ENCODE peak calls at places on chromosomes 6 and 20, in six cellular contexts. V is transverse colon; G is body of pancreas; F is fibroblast of lung; T is uterus; M is effector memory CD4-positive, alpha-beta T cell. D is an unnamed sample. For H3K36me3, the result is how much of the 10 kb centered on the place peaks cover.

GRCh38 chr20:44762466-44763140 is 16.9 kb downstream of the KCNK15 start:
- DNase-seq in V (no peak), G (no peak), F (no peak), T (no peak), M (no peak), D (no peak)

GRCh38 chr6:120378582-120379220 is 955.6 kb downstream of the TBC1D32 start:
- DNase-seq in V (no peak), G (peak), F (peak), T (no peak), M (no peak), D (peak)

GRCh38 chr6:155782739-155783459 is 327.3 kb upstream of the NOX3 start:
- DNase-seq in V (no peak), G (no peak), F (peak), T (no peak), M (no peak), D (no peak)

GRCh38 chr20:57600324-57601210 is 19.7 kb downstream of the ZBP1 start:
- DNase-seq in V (no peak), G (no peak), F (no peak), T (no peak), M (no peak), D (no peak)

GRCh38 chr6:123941855-123942254 is 138.2 kb downstream of the NKAIN2 start:
- DNase-seq in V (no peak), G (no peak), F (no peak), T (no peak), M (no peak), D (no peak)

GRCh38 chr6:56902551-56903464 is 52.1 kb upstream of the BEND6 start:
- DNase-seq in V (no peak), G (no peak), F (peak), T (peak), M (no peak), D (peak)

GRCh38 chr6:123777554-123777953 is 26.1 kb upstream of the NKAIN2 start:
- DNase-seq in V (no peak), G (no peak), F (no peak), T (no peak), M (no peak), D (no peak)

GRCh38 chr20:24951536-24952047 is 2.5 kb downstream of the CST7 start:
- DNase-seq in V (no peak), G (no peak), F (no peak), T (peak), M (no peak), D (no peak)

GRCh38 chr6:20991910-20992309 is 457.7 kb downstream of the CDKAL1 start:
- DNase-seq in V (no peak), G (no peak), F (peak), T (no peak), M (no peak), D (no peak)

GRCh38 chr6:73515204-73516101 is 5.4 kb downstream of the EEF1A1 start:
- DNase-seq in V (peak), G (peak), F (peak), T (peak), M (peak), D (peak)

GRCh38 chr6:11854418-11855165 is 76.0 kb upstream of the ADTRP start:
- DNase-seq in V (no peak), G (peak), F (peak), T (no peak), M (no peak), D (no peak)

GRCh38 chr20:62523473-62524203 is 47.8 kb upstream of the GATA5 start:
- DNase-seq in V (no peak), G (no peak), F (no peak), T (no peak), M (peak), D (peak)

GRCh38 chr6:88983532-88983931 is 20.1 kb upstream of the RNGTT start:
- DNase-seq in V (peak), G (peak), F (peak), T (no peak), M (no peak), D (no peak)

GRCh38 chr6:167294241-167294640 is 3.1 kb downstream of the UNC93A start:
- DNase-seq in V (no peak), G (no peak), F (no peak), T (no peak), M (no peak), D (no peak)

GRCh38 chr20:62066983-62067433 is 1.3 kb upstream of the TAF4 start:
- DNase-seq in V (peak), G (peak), F (no peak), T (no peak), M (no peak), D (no peak)

GRCh38 chr6:93017213-93017612 is 402.1 kb downstream of the EPHA7 start:
- DNase-seq in V (no peak), G (no peak), F (no peak), T (no peak), M (no peak), D (no peak)

DNA sequence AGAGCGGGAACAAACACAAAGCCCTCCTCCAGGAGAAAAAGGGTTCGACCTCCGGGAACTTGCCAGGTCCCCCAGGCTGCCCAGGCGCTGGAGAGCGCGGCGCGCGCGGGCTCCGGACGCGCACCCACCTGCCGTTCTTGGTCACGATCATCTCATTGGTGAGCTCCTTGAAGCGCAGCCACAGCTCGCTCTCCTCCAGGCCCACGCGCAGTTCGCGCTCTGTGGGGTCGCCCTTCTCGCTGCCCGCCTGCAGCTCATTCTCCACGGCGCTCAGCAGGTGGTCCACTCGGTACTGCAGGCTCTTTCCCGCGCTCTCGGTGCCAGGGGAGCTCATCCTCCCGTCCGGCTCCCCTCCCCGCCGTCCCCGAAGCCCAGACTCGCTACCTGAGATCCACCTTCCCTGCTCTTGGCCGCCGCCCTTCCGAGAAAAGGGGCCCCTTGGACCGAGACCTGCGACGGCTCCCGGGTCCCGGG is 356 bp downstream of the TBXT start:
- DNase-seq in V (no peak), G (no peak), F (no peak), T (no peak), M (no peak), D (no peak)
- H3K4me3 ChIP-seq in V (no peak), G (no peak), F (no peak), T (no peak), M (no peak), D (no peak)

GRCh38 chr6:142444800-142445405 is 143.1 kb downstream of the ADGRG6 start:
- DNase-seq in V (no peak), G (no peak), F (no peak), T (no peak), M (no peak), D (no peak)

GRCh38 chr6:142441716-142442115 is 139.9 kb downstream of the ADGRG6 start:
- DNase-seq in V (no peak), G (no peak), F (no peak), T (no peak), M (no peak), D (no peak)

GRCh38 chr6:142446576-142446975 is 144.8 kb downstream of the ADGRG6 start:
- DNase-seq in V (no peak), G (no peak), F (no peak), T (no peak), M (no peak), D (no peak)

GRCh38 chr6:142443102-142443501 is 141.3 kb downstream of the ADGRG6 start:
- DNase-seq in V (no peak), G (no peak), F (no peak), T (no peak), M (no peak), D (no peak)

GRCh38 chr6:142444388-142444787 is 142.6 kb downstream of the ADGRG6 start:
- DNase-seq in V (no peak), G (no peak), F (peak), T (no peak), M (no peak), D (no peak)
- H3K27ac ChIP-seq in V (no peak), G (no peak), F (no peak), T (no peak), M (no peak), D (no peak)

GRCh38 chr6:112298021-112298745 is 43.8 kb upstream of the LAMA4 start:
- DNase-seq in V (no peak), G (no peak), F (peak), T (peak), M (no peak), D (no peak)

GRCh38 chr6:112296122-112296521 is 41.8 kb upstream of the LAMA4 start:
- DNase-seq in V (no peak), G (no peak), F (peak), T (no peak), M (no peak), D (no peak)

GRCh38 chr6:112300888-112301287 is 46.2 kb upstream of the RFPL4B start:
- DNase-seq in V (no peak), G (no peak), F (no peak), T (no peak), M (no peak), D (no peak)

GRCh38 chr6:112296694-112297093 is 42.3 kb upstream of the LAMA4 start:
- DNase-seq in V (no peak), G (no peak), F (no peak), T (no peak), M (no peak), D (no peak)

GRCh38 chr6:112298816-112299281 is 44.5 kb upstream of the LAMA4 start:
- DNase-seq in V (no peak), G (no peak), F (peak), T (no peak), M (no peak), D (no peak)
- H3K36me3 ChIP-seq in V (under half), G (under half), F (under half), T (under half), M (under half), D (under half)

GRCh38 chr6:156849806-156850205 is 72.6 kb downstream of the ARID1B start:
- DNase-seq in V (no peak), G (no peak), F (no peak), T (no peak), M (no peak), D (no peak)

GRCh38 chr6:156850356-156850755 is 73.2 kb downstream of the ARID1B start:
- DNase-seq in V (no peak), G (no peak), F (no peak), T (no peak), M (no peak), D (no peak)

GRCh38 chr6:156846845-156847599 is 69.8 kb downstream of the ARID1B start:
- DNase-seq in V (no peak), G (no peak), F (no peak), T (no peak), M (no peak), D (no peak)

GRCh38 chr6:156848123-156848522 is 70.9 kb downstream of the ARID1B start:
- DNase-seq in V (no peak), G (no peak), F (no peak), T (no peak), M (no peak), D (no peak)

GRCh38 chr6:156848533-156848932 is 71.4 kb downstream of the ARID1B start:
- DNase-seq in V (no peak), G (no peak), F (peak), T (peak), M (no peak), D (no peak)
- H3K4me3 ChIP-seq in V (no peak), G (no peak), F (no peak), T (no peak), M (no peak), D (no peak)

DNA sequence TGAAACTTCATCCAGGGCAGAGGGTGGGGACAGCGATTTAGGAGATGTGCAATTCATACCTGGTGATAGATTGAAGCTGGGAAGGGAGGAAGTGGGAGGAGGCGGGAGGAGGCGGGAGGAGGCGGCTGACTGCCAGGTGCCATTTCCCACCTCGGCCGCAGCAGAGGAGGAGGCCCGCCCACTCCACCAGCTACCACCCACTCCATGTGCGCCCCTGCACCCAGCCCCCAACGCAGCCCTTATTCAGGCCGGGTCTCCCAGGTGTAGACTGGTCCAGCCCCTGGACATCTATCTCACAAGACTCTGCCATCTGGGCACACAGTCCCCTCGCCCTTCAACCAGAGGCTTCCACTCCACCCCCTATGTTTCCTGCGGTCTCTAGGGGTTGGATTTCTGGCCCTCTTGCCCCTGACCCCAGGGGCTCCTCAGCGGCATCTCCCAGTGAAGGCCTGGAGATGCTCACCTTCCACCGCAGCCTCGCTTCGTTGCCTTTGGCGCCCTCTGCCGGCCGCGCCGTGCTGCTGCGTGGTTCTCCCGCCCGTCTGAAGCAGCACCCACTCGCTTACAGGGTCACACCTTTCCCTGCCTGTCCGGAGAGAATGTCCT is 32.6 kb upstream of the FAM83D start:
- DNase-seq in V (peak), G (peak), F (peak), T (peak), M (peak), D (peak)
- H3K27ac ChIP-seq in V (no peak), G (peak), F (no peak), T (no peak), M (peak), D (peak)

GRCh38 chr6:157935786-157936185 is 45.9 kb upstream of the SYNJ2 start:
- DNase-seq in V (no peak), G (no peak), F (no peak), T (no peak), M (no peak), D (no peak)
- H3K36me3 ChIP-seq in V (half or more), G (under half), F (under half), T (under half), M (half or more), D (half or more)